ENCODE peak calls at places on chromosomes 12 and 14, in six cellular contexts. M is T follicular helper cell; S is stimulated activated CD8-positive, alpha-beta memory T cell treated with anti-CD3 and anti-CD28 coated beads, Interleukin-7, amount 100 ng/mL, for 48 hours; K is type B pancreatic cell; I is naive thymus-derived CD8-positive, alpha-beta T cell; J is GM06990. O is an unnamed sample.

GRCh38 chr12:129893691-129894090 is 10.1 kb downstream of the TMEM132D start:
- DNase-seq in M (no peak), S (no peak), K (no peak), I (no peak), J (no peak), O (no peak)

GRCh38 chr12:131907379-131908081 is 13.1 kb downstream of the ULK1 start:
- DNase-seq in M (no peak), S (no peak), K (no peak), I (no peak), J (peak; percentile 8), O (no peak)

GRCh38 chr14:105207460-105207901 is 26.4 kb upstream of the NUDT14 start:
- DNase-seq in M (no peak), S (no peak), K (no peak), I (no peak), J (no peak), O (no peak)

GRCh38 chr12:116876151-116876869 is 4.9 kb downstream of the HRK start:
- DNase-seq in M (no peak), S (no peak), K (no peak), I (no peak), J (no peak), O (no peak)

GRCh38 chr12:104737682-104738370 is 220.3 kb downstream of the SLC41A2 start:
- DNase-seq in M (no peak), S (no peak), K (no peak), I (no peak), J (no peak), O (no peak)

GRCh38 chr12:103877934-103878510 is 37.0 kb upstream of the NT5DC3 start:
- DNase-seq in M (peak; percentile 36), S (no peak), K (no peak), I (peak; percentile 17), J (peak; percentile 43), O (peak; percentile 71)

GRCh38 chr12:3752096-3752709 is 706 bp downstream of the CRACR2A start:
- DNase-seq in M (peak; percentile 31), S (peak; percentile 47), K (peak; percentile 40), I (peak; percentile 43), J (peak; percentile 84), O (peak; percentile 87)

GRCh38 chr12:109606261-109607028 is 32.9 kb downstream of the MVK start:
- DNase-seq in M (no peak), S (no peak), K (no peak), I (no peak), J (no peak), O (no peak)

GRCh38 chr14:95683793-95684192 is 2.4 kb upstream of the TCL1B start:
- DNase-seq in M (no peak), S (no peak), K (no peak), I (no peak), J (no peak), O (peak; percentile 77)

GRCh38 chr12:11623382-11623781 is 26.1 kb upstream of the ETV6 start:
- DNase-seq in M (no peak), S (no peak), K (no peak), I (no peak), J (no peak), O (no peak)

GRCh38 chr12:87430444-87430843 is 598.8 kb downstream of the C12orf50 start:
- DNase-seq in M (no peak), S (no peak), K (no peak), I (no peak), J (no peak), O (no peak)

GRCh38 chr14:90558041-90558982 is 161.5 kb downstream of the CALM1 start:
- DNase-seq in M (no peak), S (no peak), K (no peak), I (no peak), J (no peak), O (no peak)

GRCh38 chr12:122836027-122836921 is 1.0 kb downstream of the HIP1R start:
- DNase-seq in M (peak; percentile 36), S (no peak), K (no peak), I (peak; percentile 49), J (peak; percentile 44), O (peak; percentile 75)

GRCh38 chr12:124295431-124296058 is 652 bp downstream of the RFLNA start:
- DNase-seq in M (no peak), S (no peak), K (no peak), I (no peak), J (no peak), O (no peak)

GRCh38 chr12:31928246-31929139 is 30.7 kb upstream of the RESF1 start:
- DNase-seq in M (no peak), S (no peak), K (no peak), I (no peak), J (peak; percentile 47), O (no peak)

GRCh38 chr14:24310666-24311604 is at the start of gene LTB4R:
- DNase-seq in M (peak; percentile 43), S (peak; percentile 51), K (no peak), I (peak; percentile 53), J (peak; percentile 88), O (peak; percentile 65)

O was measured in GM10248.